ENCODE peak calls at places on chromosomes 2 and 18, in five cellular contexts. Q, S, H, T and P are unnamed samples.

GRCh38 chr2:41716497-41716896 is 331.3 kb upstream of the PKDCC start:
- DNase-seq in Q (no peak), S (no peak), H (no peak), T (no peak), P (no peak)

GRCh38 chr18:49089049-49089448 is 138.3 kb upstream of the SMAD7 start:
- DNase-seq in Q (no peak), S (no peak), H (no peak), T (no peak), P (no peak)

GRCh38 chr2:3784731-3785130 is 81.4 kb downstream of the DCDC2C start:
- DNase-seq in Q (no peak), S (no peak), H (no peak), T (no peak), P (no peak)

GRCh38 chr2:142742301-142743214 is 134.9 kb upstream of the KYNU start:
- DNase-seq in Q (no peak), S (no peak), H (no peak), T (no peak), P (no peak)

GRCh38 chr2:238285653-238286082 is 2.7 kb downstream of the PER2 start:
- DNase-seq in Q (peak; percentile 95), S (peak; percentile 97), H (peak; percentile 60), T (peak; percentile 94), P (peak; percentile 96)

GRCh38 chr2:65471409-65471808 is 39.0 kb upstream of the SPRED2 start:
- DNase-seq in Q (no peak), S (no peak), H (no peak), T (no peak), P (no peak)

GRCh38 chr2:69986691-69987090 is 25.3 kb upstream of the ASPRV1 start:
- DNase-seq in Q (no peak), S (no peak), H (no peak), T (no peak), P (no peak)

GRCh38 chr2:70668911-70669310 is 99.1 kb downstream of the ADD2 start:
- DNase-seq in Q (no peak), S (no peak), H (no peak), T (no peak), P (peak; percentile 21)

GRCh38 chr2:68715353-68716041 is 19.1 kb upstream of the ARHGAP25 start:
- DNase-seq in Q (no peak), S (no peak), H (no peak), T (peak; percentile 71), P (no peak)

GRCh38 chr2:17912266-17912691 is 33.8 kb downstream of the KCNS3 start:
- DNase-seq in Q (no peak), S (no peak), H (no peak), T (no peak), P (no peak)

GRCh38 chr2:80374105-80374504 is 69.6 kb upstream of the LRRTM1 start:
- DNase-seq in Q (no peak), S (no peak), H (no peak), T (no peak), P (no peak)

GRCh38 chr18:477565-477964 is 22.9 kb downstream of the COLEC12 start:
- DNase-seq in Q (no peak), S (no peak), H (no peak), T (peak; percentile 67), P (no peak)

GRCh38 chr2:105473011-105473410 is 74.2 kb upstream of the FHL2 start:
- DNase-seq in Q (no peak), S (no peak), H (no peak), T (no peak), P (no peak)

GRCh38 chr2:113977060-113977659 is 87.3 kb downstream of the ACTR3 start:
- DNase-seq in Q (no peak), S (no peak), H (no peak), T (no peak), P (no peak)

GRCh38 chr2:167592441-167592840 is 655.0 kb downstream of the STK39 start:
- DNase-seq in Q (no peak), S (no peak), H (no peak), T (no peak), P (no peak)
- H3K36me3 ChIP-seq in Q (no peaks in the 10 kb centered on the region), S (no peaks in the 10 kb centered on the region), H (no peaks in the 10 kb centered on the region), T (no peaks in the 10 kb centered on the region), P (no peaks in the 10 kb centered on the region)

GRCh38 chr18:56995579-56996194 is 151.2 kb upstream of the BOD1L2 start:
- DNase-seq in Q (no peak), S (no peak), H (no peak), T (no peak), P (no peak)
- TF ChIP-seq CTCF in Q (no peak), S (no peak), H (no peak), T (no peak), P (no peak)

DNA sequence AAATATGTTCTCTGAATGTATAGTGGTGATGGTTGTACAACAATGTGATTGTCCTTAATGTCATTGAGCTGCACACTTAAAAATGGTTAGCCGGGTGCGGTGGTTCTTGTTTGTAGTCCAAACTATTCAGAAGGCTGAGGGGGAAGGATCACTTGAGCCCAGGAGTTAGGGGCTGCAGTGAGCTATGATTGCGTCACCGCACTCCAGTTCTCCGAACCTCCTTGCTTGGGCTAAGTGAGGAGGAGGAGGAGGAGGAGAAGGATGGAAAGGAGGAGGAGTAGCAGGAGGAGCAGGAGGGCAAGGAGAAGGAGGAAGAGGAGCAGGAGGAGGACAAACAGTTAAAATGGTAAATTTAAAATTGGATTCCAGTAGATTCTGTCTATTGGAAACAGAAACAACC is 10.5 kb downstream of the SLC14A1 start:
- DNase-seq in Q (no peak), S (no peak), H (no peak), T (no peak), P (no peak)
- H3K36me3 ChIP-seq in Q (no peaks in the 10 kb centered on the region), S (no peaks in the 10 kb centered on the region), H (no peaks in the 10 kb centered on the region), T (no peaks in the 10 kb centered on the region), P (no peaks in the 10 kb centered on the region)

DNA sequence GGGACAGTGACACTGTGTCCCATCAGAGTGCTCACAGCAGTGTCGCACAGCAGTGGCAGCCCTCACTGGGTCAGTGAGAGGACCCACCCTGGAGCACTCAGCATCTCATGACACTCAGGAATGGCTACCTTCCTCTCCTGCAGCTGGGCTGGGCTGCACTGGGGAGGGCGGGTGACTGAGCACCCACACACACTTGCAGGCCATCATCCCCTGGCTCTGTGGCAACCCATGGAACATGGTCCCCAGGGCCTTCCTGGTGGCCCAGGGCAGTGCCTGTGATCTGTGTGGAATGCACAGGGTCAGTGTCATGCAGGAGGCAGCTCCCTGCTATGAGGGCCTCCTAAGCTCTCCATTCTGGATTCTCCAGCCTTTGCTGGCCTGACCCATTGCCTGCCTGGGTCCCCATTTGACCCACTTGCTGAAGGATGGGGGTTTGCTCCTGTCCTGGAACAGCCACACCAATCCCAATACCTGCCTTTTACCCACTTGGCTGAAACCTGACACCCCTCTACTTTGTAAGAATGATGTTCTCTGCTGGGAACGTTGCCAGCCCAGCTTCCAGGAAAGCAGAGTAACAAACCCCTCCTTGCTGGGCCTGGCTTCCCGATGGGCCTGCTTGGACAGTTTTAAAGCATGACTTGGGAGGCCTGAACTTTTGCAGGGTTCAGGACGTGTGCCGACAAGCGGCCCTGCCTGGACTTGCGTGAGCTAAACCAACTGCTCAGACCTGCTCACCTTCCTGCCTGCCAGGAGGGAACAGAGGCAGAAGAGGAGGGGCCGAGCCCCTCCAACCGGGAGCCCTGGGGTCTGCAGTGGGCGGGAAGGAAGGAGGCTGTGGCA is 13.7 kb downstream of the HS6ST1 start:
- DNase-seq in Q (no peak), S (peak; percentile 80), H (peak; percentile 76), T (peak; percentile 86), P (no peak)
- TF ChIP-seq CTCF in Q (no peak), S (no peak), H (no peak), T (no peak), P (no peak)

DNA sequence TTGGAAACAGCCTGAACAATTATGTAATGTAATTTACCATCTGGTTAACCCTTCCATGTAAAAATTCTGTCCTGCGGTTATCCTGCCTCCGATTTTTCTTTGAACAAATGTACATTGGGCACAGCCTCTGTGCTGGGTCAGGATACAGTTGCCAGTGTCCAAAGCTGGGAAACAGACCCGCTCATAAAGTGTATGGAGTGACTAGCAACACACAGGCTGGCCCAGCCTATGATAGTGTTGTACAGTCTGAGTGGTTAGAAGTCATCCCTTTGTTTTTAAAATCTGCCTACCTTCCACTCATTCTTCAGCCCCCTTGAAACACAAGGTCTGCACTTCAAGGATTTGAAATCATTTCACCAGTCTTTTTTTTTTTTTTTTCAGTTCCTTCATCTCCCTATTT is 50.1 kb downstream of the FEZ2 start:
- DNase-seq in Q (no peak), S (no peak), H (no peak), T (no peak), P (no peak)
- H3K36me3 ChIP-seq in Q (peaks cover 51% of the 10 kb centered on the region), S (peaks cover 55% of the 10 kb centered on the region), H (peaks cover 71% of the 10 kb centered on the region), T (no peaks in the 10 kb centered on the region), P (peaks cover 62% of the 10 kb centered on the region)

GRCh38 chr2:102010767-102011351 is 19.1 kb downstream of the IL1R2 start:
- DNase-seq in Q (no peak), S (no peak), H (no peak), T (no peak), P (no peak)
- TF ChIP-seq CTCF in Q (no peak), S (no peak), H (no peak), T (no peak), P (no peak)